ENCODE peak calls at places on chromosomes 11 and 22, in five cellular contexts. M is HCT116; S is lung; U is CD8-positive, alpha-beta T cell; N is tibial artery. F is an unnamed sample.

GRCh38 chr11:17525570-17525969 is 18.6 kb downstream of the USH1C start:
- DNase-seq in U (no peak), N (no peak), M (no peak), S (no peak), F (no peak)

GRCh38 chr22:31637938-31638618 is 23.9 kb downstream of the PISD start:
- DNase-seq in S (peak; percentile 61), U (no peak), N (no peak), M (no peak), F (no peak)

GRCh38 chr11:125020342-125020741 is 42.8 kb upstream of the SLC37A2 start:
- DNase-seq in M (no peak), N (no peak), U (no peak), S (no peak), F (no peak)

GRCh38 chr11:94183886-94184264 is 55.2 kb downstream of the PANX1 start:
- DNase-seq in M (peak; percentile 49), U (no peak), S (peak; percentile 80), N (no peak), F (no peak)

GRCh38 chr11:69220581-69221051 is 64.9 kb downstream of the SMIM38 start:
- DNase-seq in M (no peak), U (no peak), S (no peak), N (no peak), F (no peak)

GRCh38 chr22:35622132-35622913 is 5.2 kb upstream of the MB start:
- DNase-seq in U (no peak), N (no peak), M (no peak), S (no peak), F (no peak)

GRCh38 chr22:42601879-42602465 is 12.7 kb downstream of the POLDIP3 start:
- DNase-seq in N (no peak), S (no peak), U (no peak), M (no peak), F (no peak)

GRCh38 chr11:31641477-31642062 is 132.0 kb downstream of the ELP4 start:
- DNase-seq in S (peak; percentile 30), U (no peak), N (no peak), M (peak; percentile 39), F (no peak)

GRCh38 chr11:353315-353857 is 15.9 kb upstream of the B4GALNT4 start:
- DNase-seq in S (peak; percentile 56), U (no peak), N (peak; percentile 96), M (no peak), F (no peak)

GRCh38 chr11:66668653-66669430 is 8.8 kb downstream of the RBM4B start:
- DNase-seq in U (no peak), S (no peak), N (no peak), M (no peak), F (no peak)

GRCh38 chr22:32325811-32326237 is 31.8 kb upstream of the RFPL3 start:
- DNase-seq in S (no peak), U (peak; percentile 4), N (peak; percentile 19), M (no peak), F (no peak)

GRCh38 chr22:43823911-43824665 is 12.0 kb upstream of the EFCAB6 start:
- DNase-seq in N (peak; percentile 50), M (no peak), S (no peak), U (peak; percentile 7), F (no peak)

GRCh38 chr11:62574363-62575057 is 819 bp upstream of the EEF1G start:
- DNase-seq in N (peak; percentile 75), U (no peak), M (no peak), S (no peak), F (no peak)

GRCh38 chr22:17965538-17966402 is 58.6 kb downstream of the MICAL3 start:
- DNase-seq in M (no peak), N (no peak), S (no peak), U (no peak), F (no peak)

GRCh38 chr11:57323503-57324153 is 1.1 kb downstream of the TNKS1BP1 start:
- DNase-seq in M (no peak), S (no peak), U (no peak), N (no peak), F (no peak)

GRCh38 chr11:8917157-8917820 is 6.3 kb downstream of the AKIP1 start:
- DNase-seq in S (peak; percentile 59), M (no peak), N (no peak), U (no peak), F (no peak)

GRCh38 chr11:62004473-62004872 is 37.0 kb upstream of the FTH1 start:
- DNase-seq in U (no peak), N (peak; percentile 85), M (no peak), S (no peak), F (no peak)

GRCh38 chr11:199004-199581 is 6.2 kb downstream of the SCGB1C1 start:
- DNase-seq in M (no peak), N (peak; percentile 63), S (peak; percentile 27), U (no peak), F (no peak)

GRCh38 chr11:64156235-64157011 is 9.5 kb downstream of the MACROD1 start:
- DNase-seq in S (no peak), M (no peak), U (no peak), N (no peak), F (no peak)

GRCh38 chr22:19974935-19975706 is 33.5 kb upstream of the TXNRD2 start:
- DNase-seq in S (no peak), N (no peak), M (no peak), U (no peak), F (no peak)

GRCh38 chr22:48262596-48263430 is 1500.4 kb downstream of the TBC1D22A start:
- DNase-seq in S (no peak), M (no peak), U (no peak), N (peak; percentile 31), F (no peak)
- H3K4me3 ChIP-seq in S (no peak overlapping the region), M (no peak overlapping the region), U (no peak overlapping the region), N (no peak overlapping the region), F (no peak overlapping the region)

DNA sequence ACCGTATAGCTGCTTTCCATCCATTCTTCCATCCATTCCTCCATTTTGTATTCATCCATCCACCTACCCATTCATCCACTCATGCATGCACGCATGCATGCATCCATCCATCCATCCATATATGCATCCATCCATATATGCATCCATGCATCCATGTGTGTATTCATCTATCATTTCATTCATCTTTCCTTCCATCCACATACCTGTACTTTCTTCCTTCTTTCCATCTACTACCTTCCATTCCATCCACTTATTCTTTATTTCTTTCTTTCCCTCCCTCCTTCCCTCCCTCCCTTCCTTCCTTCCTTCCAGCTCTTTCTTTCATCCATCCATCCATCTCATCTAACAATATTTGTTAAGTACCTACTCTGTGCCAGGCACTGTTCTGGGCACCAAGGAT is 19.9 kb downstream of the KIAA1671 start:
- DNase-seq in S (no peak), U (no peak), M (no peak), N (no peak), F (no peak)
- H3K4me1 ChIP-seq in S (no peaks in the 10 kb centered on the region), U (no peaks in the 10 kb centered on the region), M (peaks cover 95% of the 10 kb centered on the region), N (peaks cover 21% of the 10 kb centered on the region), F (no peaks in the 10 kb centered on the region)

GRCh38 chr11:41235670-41236069 is 223.8 kb downstream of the LRRC4C start:
- DNase-seq in U (no peak), N (no peak), S (no peak), M (no peak), F (no peak)

GRCh38 chr11:41237386-41237785 is 222.1 kb downstream of the LRRC4C start:
- DNase-seq in M (no peak), U (no peak), S (no peak), N (no peak), F (no peak)
- H3K4me3 ChIP-seq in M (no peak overlapping the region), U (no peak overlapping the region), S (no peak overlapping the region), N (no peak overlapping the region), F (no peak overlapping the region)

GRCh38 chr22:22376352-22376706 is 131.7 kb downstream of the VPREB1 start:
- DNase-seq in M (no peak), S (no peak), U (no peak), N (no peak), F (no peak)
- H3K4me1 ChIP-seq in M (no peaks in the 10 kb centered on the region), S (no peaks in the 10 kb centered on the region), U (no peaks in the 10 kb centered on the region), N (no peaks in the 10 kb centered on the region), F (no peaks in the 10 kb centered on the region)

DNA sequence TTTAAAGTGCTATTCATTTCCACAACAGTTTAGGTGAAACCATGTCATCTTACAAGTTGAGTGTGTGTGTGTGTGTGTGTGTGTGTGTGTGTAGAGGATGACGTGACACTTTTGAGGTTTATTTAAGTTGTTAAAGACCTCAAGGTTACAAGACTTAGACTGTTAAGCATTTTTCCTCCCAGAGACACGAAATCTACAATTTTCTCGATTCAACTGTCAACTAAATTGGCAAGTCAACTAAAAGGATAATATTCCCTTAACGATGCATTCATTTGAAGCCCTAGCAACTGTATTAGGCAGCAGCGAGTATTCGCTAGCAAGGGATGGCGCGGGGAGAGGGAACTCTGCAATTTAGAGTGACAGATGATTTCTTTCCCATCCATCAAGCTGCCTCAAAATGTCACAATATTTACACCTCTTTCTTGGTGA is 17.6 kb upstream of the BDNF start:
- DNase-seq in N (no peak), U (no peak), S (no peak), M (no peak), F (no peak)
- H3K4me3 ChIP-seq in N (peak overlapping the region; percentile 58), U (no peak overlapping the region), S (no peak overlapping the region), M (peak overlapping the region; percentile 62), F (no peak overlapping the region)

GRCh38 chr11:78574386-78575381 is at the start of gene NARS2:
- DNase-seq in N (peak; percentile 97), U (peak; percentile 98), S (peak; percentile 99), M (peak; percentile 95), F (peak; percentile 95)

GRCh38 chr11:78575478-78575877 is 814 bp upstream of the NARS2 start:
- DNase-seq in S (no peak), M (no peak), U (no peak), N (no peak), F (no peak)

GRCh38 chr11:78570031-78570430 is 4.6 kb downstream of the NARS2 start:
- DNase-seq in M (no peak), N (no peak), S (no peak), U (no peak), F (no peak)

GRCh38 chr11:78576549-78577097 is 2.0 kb upstream of the NARS2 start:
- DNase-seq in N (no peak), S (no peak), U (no peak), M (no peak), F (no peak)

GRCh38 chr11:78573271-78574035 is 1.2 kb downstream of the NARS2 start:
- DNase-seq in U (no peak), N (no peak), M (no peak), S (no peak), F (no peak)
- H3K4me1 ChIP-seq in U (peaks cover 16% of the 10 kb centered on the region), N (peaks cover 9% of the 10 kb centered on the region), M (peaks cover 12% of the 10 kb centered on the region), S (peaks cover 5% of the 10 kb centered on the region), F (no peaks in the 10 kb centered on the region)

F was measured in effector memory CD4-positive, alpha-beta T cell.